ENCODE peak calls at places on chromosomes 3 and 15, in five cellular contexts. L is progenitor cell of endocrine pancreas, T is bronchial epithelial cell, P is RWPE1, S is D721Med. G is an unnamed sample.

GRCh38 chr15:74320358-74321247 is 46.8 kb downstream of the CYP11A1 start:
- DNase-seq in L (no peak), T (no peak), P (peak; percentile 30), S (peak; percentile 64), G (no peak)

GRCh38 chr15:70720228-70721016 is 42.9 kb downstream of the UACA start:
- DNase-seq in L (no peak), T (peak; percentile 33), P (no peak), S (no peak), G (no peak)

GRCh38 chr15:69031013-69032001 is 16.8 kb downstream of the NOX5 start:
- DNase-seq in L (peak; percentile 19), T (peak; percentile 40), P (no peak), S (peak; percentile 47), G (no peak)

GRCh38 chr3:150603888-150604319 is 783 bp downstream of the SELENOT start:
- DNase-seq in L (no peak), T (no peak), P (peak; percentile 8), S (no peak), G (no peak)

GRCh38 chr15:68228143-68228970 is 1.2 kb downstream of the CLN6 start:
- DNase-seq in L (no peak), T (peak; percentile 0), P (no peak), S (no peak), G (no peak)

GRCh38 chr3:44932271-44932670 is 43.7 kb downstream of the ZDHHC3 start:
- DNase-seq in L (no peak), T (no peak), P (no peak), S (no peak), G (no peak)

GRCh38 chr15:31483924-31484368 is 157.3 kb downstream of the KLF13 start:
- DNase-seq in L (no peak), T (no peak), P (no peak), S (no peak), G (no peak)

GRCh38 chr3:45544719-45545296 is 49.7 kb upstream of the LIMD1 start:
- DNase-seq in L (no peak), T (no peak), P (no peak), S (no peak), G (peak; percentile 71)

GRCh38 chr3:159922861-159923312 is 65.7 kb upstream of the IL12A start:
- DNase-seq in L (no peak), T (no peak), P (no peak), S (no peak), G (no peak)

GRCh38 chr3:127425505-127426443 is 137.9 kb upstream of the PRR20G start:
- DNase-seq in L (no peak), T (no peak), P (no peak), S (no peak), G (no peak)

GRCh38 chr3:24225027-24225743 is 269.5 kb downstream of the THRB start:
- DNase-seq in L (no peak), T (no peak), P (no peak), S (no peak), G (no peak)

DNA sequence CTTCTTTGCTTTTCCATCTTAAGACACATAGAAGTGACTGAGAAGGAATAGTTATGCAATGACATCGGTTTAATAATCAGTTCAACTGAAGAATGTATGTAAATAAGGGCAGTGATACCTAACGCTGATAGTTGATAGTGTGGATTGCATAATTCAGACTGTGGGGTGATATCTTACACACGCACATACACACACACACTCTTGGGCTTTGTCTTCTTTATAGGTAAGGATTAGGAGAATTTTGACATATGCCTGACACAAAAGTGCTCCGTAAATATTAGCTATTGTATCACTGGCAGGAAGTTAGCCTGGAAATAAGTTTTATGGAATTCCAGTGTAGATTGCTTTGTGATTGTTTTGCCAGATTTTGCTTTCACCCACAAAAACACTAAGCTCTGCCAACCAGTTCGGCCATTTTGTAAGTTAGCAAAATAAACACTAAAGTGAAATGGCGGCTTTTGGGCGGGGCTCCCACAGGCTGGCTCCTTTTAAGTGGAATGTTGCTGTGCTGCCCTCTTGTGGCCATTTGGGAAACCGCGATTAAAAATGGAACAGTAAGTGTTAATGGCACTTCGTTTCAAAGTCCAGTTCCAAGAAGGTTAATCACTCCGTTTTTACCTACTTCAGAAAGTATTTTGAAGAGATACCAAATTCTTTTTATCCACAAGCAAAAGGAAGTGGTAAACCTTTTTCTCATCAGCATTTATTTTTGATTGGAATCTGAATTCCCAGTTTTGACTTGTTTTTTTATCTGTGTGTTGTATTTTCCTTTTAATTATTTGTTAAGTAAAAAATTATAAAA is 17.7 kb downstream of the CHD2 start:
- DNase-seq in L (peak; percentile 76), T (peak; percentile 97), P (peak; percentile 85), S (peak; percentile 46), G (peak; percentile 87)
- TF ChIP-seq CTCF in L (peak; percentile 94), T (peak; percentile 73), P (peak; percentile 97), S (peak; percentile 84), G (peak; percentile 94)

GRCh38 chr3:115042351-115042750 is 104.7 kb downstream of the ZBTB20 start:
- DNase-seq in L (no peak), T (no peak), P (no peak), S (no peak), G (no peak)

GRCh38 chr3:115038831-115039230 is 108.3 kb downstream of the ZBTB20 start:
- DNase-seq in L (no peak), T (no peak), P (no peak), S (no peak), G (no peak)

GRCh38 chr3:115040673-115041286 is 106.3 kb downstream of the ZBTB20 start:
- DNase-seq in L (no peak), T (peak; percentile 37), P (peak; percentile 31), S (no peak), G (no peak)
- TF ChIP-seq CTCF in L (peak; percentile 68), T (peak; percentile 52), P (peak; percentile 80), S (peak; percentile 70), G (peak; percentile 79)

DNA sequence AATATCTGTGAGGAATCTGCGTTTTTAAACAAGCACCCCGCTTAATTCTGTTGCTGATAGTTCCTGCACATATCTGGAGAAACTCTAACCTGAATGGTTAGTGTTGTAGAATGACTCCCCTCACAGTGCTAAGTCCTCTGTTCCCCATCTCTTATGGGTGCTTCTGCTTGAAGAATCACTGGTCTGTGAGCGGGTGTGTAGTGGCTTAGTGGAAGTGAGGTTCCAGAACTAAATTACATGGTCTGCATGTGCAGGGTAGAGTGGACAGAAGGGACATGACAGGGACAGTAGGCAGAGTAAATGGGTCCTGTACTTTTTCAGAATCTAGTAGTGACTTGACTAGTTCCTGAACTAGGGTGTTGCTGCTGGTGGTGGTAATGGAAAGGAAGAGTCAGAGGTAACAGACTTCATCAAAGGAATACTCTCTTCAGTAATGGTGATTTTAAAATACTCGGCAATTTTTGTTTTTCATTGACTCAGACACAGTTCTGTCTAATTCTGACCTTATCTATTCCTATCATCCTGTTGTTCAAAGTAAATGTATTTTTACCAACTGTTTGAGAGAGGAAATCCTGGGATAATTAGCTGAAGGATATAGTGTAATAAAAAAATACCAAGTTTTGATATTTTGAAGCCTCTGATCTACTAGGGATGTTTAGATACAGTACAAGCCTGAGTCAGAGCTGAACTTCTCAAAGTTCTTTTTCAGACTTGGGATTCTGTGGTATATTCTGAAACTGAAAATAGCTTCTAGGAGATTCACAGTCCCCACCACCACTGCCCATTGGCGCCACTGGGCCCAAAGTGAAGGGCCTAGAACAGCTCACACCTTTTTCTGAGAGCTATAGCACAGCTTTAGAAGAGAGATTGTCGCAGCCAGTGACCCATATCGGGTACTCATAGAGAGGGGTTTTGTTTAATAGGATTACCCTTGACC is 55.5 kb downstream of the FNDC3B start:
- DNase-seq in L (no peak), T (no peak), P (no peak), S (no peak), G (no peak)
- TF ChIP-seq CTCF in L (no peak), T (no peak), P (no peak), S (no peak), G (no peak)

GRCh38 chr3:194711913-194712312 is 26.2 kb downstream of the FAM43A start:
- DNase-seq in L (no peak), T (peak; percentile 87), P (peak; percentile 63), S (no peak), G (no peak)
- TF ChIP-seq CTCF in L (no peak), T (no peak), P (no peak), S (no peak), G (no peak)

GRCh38 chr3:69239063-69239462 is 116.7 kb upstream of the LMOD3 start:
- DNase-seq in L (no peak), T (no peak), P (no peak), S (no peak), G (no peak)
- TF ChIP-seq CTCF in L (no peak), T (no peak), P (no peak), S (no peak), G (no peak)